ENCODE peak calls at places on chromosomes 4 and X, in four cellular contexts. X is IMR-90, G is H9, S is H1. D is an unnamed sample.

GRCh38 chr4:174119051-174119450 is 164.4 kb downstream of the FBXO8 start:
- DNase-seq in G (no peak), S (no peak), X (peak; percentile 51), D (no peak)

GRCh38 chrX:44731160-44731559 is 112.7 kb upstream of the DUSP21 start:
- DNase-seq in S (no peak), G (no peak), X (peak; percentile 20), D (no peak)

GRCh38 chr4:76035146-76035545 is 724 bp downstream of the CXCL11 start:
- DNase-seq in X (no peak), G (no peak), S (no peak), D (no peak)

GRCh38 chr4:88919056-88919455 is 137.9 kb downstream of the FAM13A start:
- DNase-seq in S (no peak), G (no peak), X (no peak), D (no peak)

GRCh38 chr4:168380290-168380689 is 61.7 kb upstream of the DDX60 start:
- DNase-seq in S (no peak), G (no peak), X (no peak), D (no peak)

GRCh38 chr4:40311811-40312346 is 23.3 kb upstream of the CHRNA9 start:
- DNase-seq in X (no peak), S (no peak), G (no peak), D (peak; percentile 55)

GRCh38 chrX:49120104-49120503 is 3.4 kb downstream of the GPKOW start:
- DNase-seq in G (no peak), S (no peak), X (no peak), D (peak; percentile 25)

GRCh38 chr4:80610845-80611244 is 275.3 kb downstream of the CFAP299 start:
- DNase-seq in X (peak; percentile 67), S (no peak), G (no peak), D (no peak)

GRCh38 chr4:42655921-42656735 is 777 bp downstream of the ATP8A1 start:
- DNase-seq in X (no peak), G (peak; percentile 34), S (no peak), D (peak; percentile 46)
- H2BK15ac ChIP-seq in X (no peak overlapping the region), G (no peak overlapping the region), S (no peak overlapping the region), D (no peak overlapping the region)

DNA sequence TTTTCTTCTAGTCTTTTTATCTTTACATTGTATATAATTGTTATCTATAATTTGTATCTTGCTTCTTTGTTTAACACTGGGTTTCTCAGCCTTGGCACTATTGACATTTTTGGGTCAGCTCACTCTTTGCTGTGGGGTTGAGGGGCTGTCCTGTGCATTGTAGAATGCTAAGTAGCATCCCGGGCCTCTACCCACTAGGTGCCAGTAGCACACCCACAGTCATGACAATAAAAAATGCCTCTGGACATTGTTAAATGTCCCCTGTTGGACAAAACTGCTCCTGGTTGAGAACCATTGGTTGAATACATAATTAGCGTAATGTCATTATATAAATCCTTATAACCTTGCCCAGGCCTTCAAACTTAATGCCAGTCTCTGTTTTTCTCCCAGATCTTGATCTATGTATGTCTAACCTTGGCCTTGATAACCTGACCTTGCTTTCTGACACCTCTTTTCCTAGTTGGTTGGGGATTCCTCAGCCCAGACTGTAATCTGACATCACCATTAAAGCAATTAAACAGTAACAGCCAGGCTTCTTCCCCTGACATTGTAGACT is 46.1 kb downstream of the DCX start:
- DNase-seq in G (no peak), S (no peak), X (no peak), D (no peak)
- H3K56ac ChIP-seq in G (no peak overlapping the region), S (no peak overlapping the region), X (no peak overlapping the region), D (no peak overlapping the region)

GRCh38 chrX:23742174-23742692 is 843 bp downstream of the ACOT9 start:
- DNase-seq in X (peak; percentile 74), G (peak; percentile 29), S (peak; percentile 13), D (peak; percentile 83)

GRCh38 chrX:23737413-23737812 is 5.7 kb downstream of the ACOT9 start:
- DNase-seq in S (no peak), X (peak; percentile 26), G (no peak), D (no peak)

GRCh38 chrX:23745786-23746185 is 2.7 kb upstream of the ACOT9 start:
- DNase-seq in G (no peak), S (no peak), X (no peak), D (no peak)

DNA sequence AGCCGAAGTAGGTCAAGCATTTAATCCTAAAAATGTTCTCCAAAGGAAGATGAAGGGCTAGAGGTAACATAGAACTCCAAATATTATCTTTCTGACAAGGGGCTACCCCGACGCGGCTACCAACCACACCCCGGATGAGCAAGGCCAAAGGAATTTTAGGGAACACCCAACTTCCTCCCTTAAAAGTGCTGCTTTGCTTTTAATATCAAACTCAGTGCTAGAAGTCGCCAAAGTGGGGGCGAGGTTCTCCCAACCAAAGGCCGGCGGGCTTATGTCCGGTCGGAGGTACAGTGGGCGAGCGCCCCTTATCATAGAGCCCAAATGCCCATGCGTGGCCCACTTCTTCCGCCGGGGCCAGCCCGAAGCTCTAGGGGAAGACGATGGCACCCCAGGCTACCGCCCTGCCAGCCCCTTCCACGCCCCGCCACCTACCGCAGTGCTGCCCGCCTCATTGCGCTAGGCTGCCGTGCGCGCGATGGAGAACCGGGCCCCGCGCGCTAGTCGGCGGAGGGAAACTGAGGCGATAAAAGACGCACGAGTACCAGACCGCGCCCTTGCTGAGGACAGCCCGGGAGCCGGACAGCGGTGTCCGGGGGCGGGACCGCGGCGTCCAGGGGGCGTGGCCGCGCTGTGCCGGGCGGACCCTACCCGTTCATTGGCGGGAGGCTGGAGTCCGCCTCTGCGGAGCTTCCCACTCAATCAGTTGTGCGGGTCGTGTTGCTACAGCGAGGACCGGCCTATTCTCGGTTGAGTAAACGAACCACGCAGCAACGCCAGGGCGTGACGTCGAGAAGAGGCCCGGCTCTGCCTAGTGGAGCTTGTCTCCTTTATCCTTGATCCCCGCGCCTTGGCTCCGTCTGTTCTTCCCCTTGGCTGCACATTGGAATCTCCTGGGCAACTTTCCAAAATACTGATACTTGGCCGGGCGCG is at the start of gene ACOT9:
- DNase-seq in G (peak; percentile 96), S (peak; percentile 56), X (peak; percentile 95), D (peak; percentile 94)
- H2BK15ac ChIP-seq in G (no peak within 1 kb of the TSS), S (no peak within 1 kb of the TSS), X (peak within 1 kb of the TSS; percentile 52), D (no peak within 1 kb of the TSS)

DNA sequence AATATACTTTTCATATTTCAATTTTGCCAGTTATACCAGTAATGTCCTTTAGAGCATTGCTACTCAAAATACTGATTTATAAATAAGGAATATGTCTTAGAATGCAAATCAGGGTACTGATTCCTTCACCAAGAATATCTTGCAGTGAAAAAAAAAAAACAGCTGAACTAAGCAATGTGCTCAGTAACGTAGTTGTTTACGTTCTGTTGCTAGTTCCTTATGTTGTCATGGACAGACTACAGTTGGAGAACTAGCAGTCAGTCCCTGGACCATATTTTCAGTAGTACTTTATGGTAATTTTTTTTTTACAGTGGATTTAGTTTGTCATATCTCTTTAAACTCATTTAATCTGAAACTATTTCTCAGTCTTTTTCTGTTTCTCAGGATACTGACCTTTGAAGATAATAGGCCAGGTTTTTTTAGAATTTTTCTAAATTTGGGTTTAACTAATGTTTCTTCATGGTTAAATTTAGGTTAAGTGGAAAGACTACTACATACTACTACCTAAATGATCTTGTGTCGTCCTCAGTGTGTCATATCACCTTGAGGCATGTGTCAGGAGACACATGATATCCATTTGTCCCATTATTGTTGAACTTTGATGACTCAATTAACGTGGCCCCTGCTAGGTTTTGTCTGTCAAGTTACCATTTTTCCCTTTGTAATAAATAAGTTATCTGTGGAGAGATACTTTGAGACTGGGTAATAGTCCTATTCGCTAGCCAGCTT is 21.0 kb downstream of the SMARCAD1 start:
- DNase-seq in S (no peak), X (no peak), G (no peak), D (peak; percentile 16)
- H3K56ac ChIP-seq in S (no peak overlapping the region), X (no peak overlapping the region), G (no peak overlapping the region), D (no peak overlapping the region)

DNA sequence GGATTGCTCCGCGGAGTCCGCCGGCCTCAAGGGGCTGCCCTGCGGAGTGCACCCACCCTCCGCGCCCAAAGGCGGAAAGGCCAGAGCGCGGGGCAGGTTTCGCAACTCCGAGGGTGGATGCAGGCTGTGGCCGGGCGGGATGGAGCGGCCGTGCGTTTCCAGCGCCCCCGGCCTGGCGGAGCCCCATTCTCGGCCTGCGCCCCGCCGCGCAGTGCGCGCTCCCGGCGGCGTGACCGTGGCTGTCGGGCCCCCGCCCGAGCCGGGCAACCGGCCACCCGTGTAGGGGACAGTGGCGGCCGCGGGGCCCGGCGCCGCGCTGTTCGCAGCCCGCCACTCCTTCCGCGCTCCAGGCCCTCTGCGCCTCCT is 331 bp downstream of the SETD7 start:
- DNase-seq in S (no peak), G (no peak), X (no peak), D (no peak)
- H2BK15ac ChIP-seq in S (peak overlapping the region; percentile 46), G (no peak overlapping the region), X (no peak overlapping the region), D (no peak overlapping the region)

GRCh38 chrX:110060317-110060716 is 57.4 kb downstream of the TMEM164 start:
- DNase-seq in X (no peak), G (no peak), S (no peak), D (no peak)
- H3K56ac ChIP-seq in X (no peak overlapping the region), G (no peak overlapping the region), S (no peak overlapping the region), D (no peak overlapping the region)

GRCh38 chr4:25953740-25954139 is 39.7 kb downstream of the SMIM20 start:
- DNase-seq in G (no peak), X (peak; percentile 29), S (no peak), D (peak; percentile 47)

GRCh38 chr4:25950476-25951389 is 36.7 kb downstream of the SMIM20 start:
- DNase-seq in G (no peak), X (no peak), S (no peak), D (no peak)

GRCh38 chr4:25949994-25950393 is 36.0 kb downstream of the SMIM20 start:
- DNase-seq in X (no peak), G (no peak), S (no peak), D (no peak)

GRCh38 chr4:25949166-25949748 is 35.2 kb downstream of the SMIM20 start:
- DNase-seq in S (no peak), G (peak; percentile 70), X (no peak), D (peak; percentile 93)

GRCh38 chr4:25951390-25951952 is 37.5 kb downstream of the SMIM20 start:
- DNase-seq in X (no peak), G (no peak), S (no peak), D (no peak)
- H2BK15ac ChIP-seq in X (no peak overlapping the region), G (no peak overlapping the region), S (peak overlapping the region; percentile 47), D (no peak overlapping the region)

GRCh38 chr4:100098681-100099080 is 91.6 kb downstream of the DDIT4L start:
- DNase-seq in G (no peak), S (no peak), X (no peak), D (peak; percentile 46)
- H3K56ac ChIP-seq in G (no peak overlapping the region), S (no peak overlapping the region), X (no peak overlapping the region), D (no peak overlapping the region)

D was measured in mesendoderm.